ENCODE peak calls at places on chromosomes 2 and 18, in five cellular contexts. Q is activated CD8-positive, alpha-beta memory T cell treated with anti-CD3 and anti-CD28 coated beads for 1 hour; O is activated CD4-positive, alpha-beta T cell treated with anti-CD3 and anti-CD28 coated beads for 24 hours; J is NCI-H2171 treated with DMSO at 0.1 percent for 48 hours; G is non-pigmented ciliary epithelial cell. P is an unnamed sample.
A peak's percentile ranks its signal among the peaks of the same experiment; 100 is the strongest.

GRCh38 chr2:66324924-66325583 is 109.9 kb upstream of the MEIS1 start:
- DNase-seq in Q (no peak), O (no peak), J (no peak), G (no peak), P (no peak)

GRCh38 chr2:120499784-120500495 is 154.0 kb downstream of the INHBB start:
- DNase-seq in Q (no peak), O (no peak), J (no peak), G (no peak), P (no peak)

GRCh38 chr2:33812707-33813106 is 213.6 kb upstream of the FAM98A start:
- DNase-seq in Q (no peak), O (no peak), J (no peak), G (no peak), P (no peak)

GRCh38 chr2:176613358-176614032 is 344.3 kb downstream of the MTX2 start:
- DNase-seq in Q (no peak), O (no peak), J (no peak), G (no peak), P (no peak)

GRCh38 chr2:9440058-9440727 is 16.7 kb downstream of the CPSF3 start:
- DNase-seq in Q (no peak), O (no peak), J (no peak), G (no peak), P (no peak)

GRCh38 chr2:113078350-113078839 is 10.6 kb downstream of the IL1F10 start:
- DNase-seq in Q (no peak), O (no peak), J (no peak), G (no peak), P (peak; percentile 78)

GRCh38 chr18:28794459-28795245 is 617.7 kb upstream of the CDH2 start:
- DNase-seq in Q (no peak), O (no peak), J (no peak), G (peak; percentile 63), P (no peak)

GRCh38 chr2:69911985-69912563 is 2.8 kb upstream of the MXD1 start:
- DNase-seq in Q (no peak), O (no peak), J (peak; percentile 77), G (no peak), P (no peak)

GRCh38 chr2:219457784-219458369 is 23.2 kb downstream of the SPEG start:
- DNase-seq in Q (no peak), O (no peak), J (no peak), G (no peak), P (no peak)

GRCh38 chr2:171652411-171652775 is 34.9 kb upstream of the DYNC1I2 start:
- DNase-seq in Q (no peak), O (no peak), J (no peak), G (no peak), P (no peak)

GRCh38 chr2:216348909-216349308 is 23.4 kb downstream of the MARCHF4 start:
- DNase-seq in Q (no peak), O (no peak), J (no peak), G (no peak), P (no peak)

GRCh38 chr2:240131941-240132650 is 4.0 kb downstream of the COPS9 start:
- DNase-seq in Q (no peak), O (no peak), J (no peak), G (no peak), P (no peak)

GRCh38 chr2:70686577-70687460 is 81.2 kb downstream of the ADD2 start:
- DNase-seq in Q (no peak), O (no peak), J (peak; percentile 87), G (peak; percentile 26), P (peak; percentile 68)

GRCh38 chr2:31563273-31563839 is 17.4 kb downstream of the SRD5A2 start:
- DNase-seq in Q (no peak), O (no peak), J (no peak), G (no peak), P (peak; percentile 31)

GRCh38 chr2:9420495-9420894 is 2.8 kb downstream of the ITGB1BP1 start:
- DNase-seq in Q (no peak), O (no peak), J (no peak), G (no peak), P (no peak)

GRCh38 chr2:8219631-8220393 is 462.0 kb upstream of the ID2 start:
- DNase-seq in Q (no peak), O (no peak), J (no peak), G (no peak), P (no peak)

GRCh38 chr2:159130302-159130701 is 156.2 kb downstream of the WDSUB1 start:
- DNase-seq in Q (no peak), O (no peak), J (peak; percentile 38), G (no peak), P (no peak)

GRCh38 chr2:174632847-174633620 is 35.4 kb upstream of the WIPF1 start:
- DNase-seq in Q (no peak), O (no peak), J (no peak), G (no peak), P (no peak)

GRCh38 chr2:64608867-64609228 is 44.9 kb downstream of the SERTAD2 start:
- DNase-seq in Q (no peak), O (no peak), J (no peak), G (no peak), P (no peak)

GRCh38 chr2:236581546-236581945 is 11.9 kb downstream of the ACKR3 start:
- DNase-seq in Q (no peak), O (no peak), J (no peak), G (no peak), P (no peak)

GRCh38 chr2:175880-176800 is 87.7 kb downstream of the SH3YL1 start:
- DNase-seq in Q (no peak), O (no peak), J (no peak), G (no peak), P (no peak)

GRCh38 chr2:190592831-190593230 is 56.1 kb upstream of the NAB1 start:
- DNase-seq in Q (no peak), O (no peak), J (no peak), G (no peak), P (no peak)

GRCh38 chr2:25035537-25036220 is 6.2 kb upstream of the EFR3B start:
- DNase-seq in Q (no peak), O (no peak), J (no peak), G (no peak), P (no peak)

GRCh38 chr2:189379287-189379630 is 62.0 kb upstream of the WDR75 start:
- DNase-seq in Q (no peak), O (no peak), J (no peak), G (no peak), P (no peak)

GRCh38 chr2:12948963-12949353 is 232.2 kb downstream of the TRIB2 start:
- DNase-seq in Q (no peak), O (no peak), J (no peak), G (no peak), P (no peak)

GRCh38 chr2:82834893-82835292 is 1624.2 kb downstream of the SUCLG1 start:
- DNase-seq in Q (no peak), O (no peak), J (no peak), G (no peak), P (no peak)

P was measured in Calu3.